ENCODE peak calls at places on chromosomes 16 and 17, in nine cellular contexts. C is lower lobe of right lung; L is endodermal cell; U is CD8-positive, alpha-beta memory T cell; N is brain microvascular endothelial cell; X is fibroblast of the aortic adventitia; R is mesothelial cell of epicardium; E is stimulated activated CD4-positive, alpha-beta T cell treated with anti-CD3 and anti-CD28 coated beads, Interleukin-2, amount 100 ng/mL, for 48 hours; I is activated B cell treated with CpG ODN at 0.5 μM for 24 hours. O is an unnamed sample.

GRCh38 chr16:57941016-57941656 is 29.8 kb downstream of the CNGB1 start:
- DNase-seq in C (peak), L (no peak), U (no peak), N (no peak), X (peak), R (no peak), E (no peak), I (no peak), O (peak)

GRCh38 chr17:28747046-28747691 is 3.4 kb downstream of the TRAF4 start:
- DNase-seq in C (peak), L (peak), U (no peak), N (no peak), X (no peak), R (no peak), E (no peak), I (no peak), O (no peak)

GRCh38 chr16:53948326-53948725 is 244.4 kb downstream of the FTO start:
- DNase-seq in C (no peak), L (no peak), U (no peak), N (no peak), X (no peak), R (no peak), E (no peak), I (no peak), O (no peak)

GRCh38 chr17:42679001-42679491 is 2.3 kb upstream of the PLEKHH3 start:
- DNase-seq in C (peak), L (peak), U (peak), N (peak), X (peak), R (peak), E (no peak), I (no peak), O (peak)

GRCh38 chr17:61402073-61402541 is 2.5 kb downstream of the TBX2 start:
- DNase-seq in C (no peak), L (peak), U (no peak), N (no peak), X (no peak), R (no peak), E (no peak), I (no peak), O (peak)

GRCh38 chr16:59593256-59593655 is 859.1 kb upstream of the GOT2 start:
- DNase-seq in C (no peak), L (no peak), U (no peak), N (peak), X (peak), R (no peak), E (no peak), I (no peak), O (no peak)

GRCh38 chr17:57625511-57625910 is 119.6 kb downstream of the CCDC182 start:
- DNase-seq in C (no peak), L (no peak), U (no peak), N (no peak), X (no peak), R (no peak), E (no peak), I (no peak), O (peak)

GRCh38 chr16:20181386-20181785 is 107.7 kb upstream of the GPR139 start:
- DNase-seq in C (no peak), L (no peak), U (no peak), N (no peak), X (no peak), R (no peak), E (no peak), I (no peak), O (no peak)

GRCh38 chr17:5000237-5000639 is 2.5 kb downstream of the KIF1C start:
- DNase-seq in C (peak), L (no peak), U (no peak), N (no peak), X (peak), R (no peak), E (no peak), I (no peak), O (peak)

GRCh38 chr17:62761884-62762283 is 46.2 kb downstream of the MARCHF10 start:
- DNase-seq in C (no peak), L (peak), U (no peak), N (no peak), X (no peak), R (no peak), E (no peak), I (no peak), O (no peak)

GRCh38 chr17:77826132-77826873 is 132.2 kb upstream of the TNRC6C start:
- DNase-seq in C (peak), L (no peak), U (no peak), N (no peak), X (no peak), R (no peak), E (no peak), I (no peak), O (no peak)

GRCh38 chr17:6989779-6990178 is 6.1 kb upstream of the ALOX12 start:
- DNase-seq in C (no peak), L (no peak), U (no peak), N (no peak), X (no peak), R (no peak), E (no peak), I (no peak), O (no peak)

O was measured in osteoblast.